ENCODE peak calls at places on chromosomes 2 and 18, in nine cellular contexts. M, Q, S, E, G, C, Y, L and A are unnamed samples.

GRCh38 chr2:25981596-25982272 is 563 bp downstream of the KIF3C start:
- DNase-seq in Q (peak), C (peak), S (peak), E (no peak), M (no peak), Y (no peak), G (peak), L (no peak), A (no peak)

GRCh38 chr2:239155806-239156480 is 244.9 kb downstream of the HDAC4 start:
- DNase-seq in L (no peak), Q (no peak), S (no peak), E (no peak), M (no peak), G (no peak), C (no peak), Y (no peak), A (peak)

GRCh38 chr18:12287131-12287681 is 20.8 kb upstream of the TUBB6 start:
- DNase-seq in E (no peak), M (no peak), Q (no peak), S (no peak), L (no peak), C (no peak), Y (no peak), G (no peak), A (no peak)

GRCh38 chr18:11577271-11578112 is 31.9 kb upstream of the SLC35G4 start:
- DNase-seq in C (no peak), S (no peak), G (no peak), L (no peak), Q (no peak), M (no peak), Y (no peak), E (no peak), A (no peak)

GRCh38 chr18:9612215-9612830 is 2.0 kb downstream of the PPP4R1 start:
- DNase-seq in S (peak), L (no peak), Q (peak), Y (peak), G (peak), C (peak), E (no peak), M (no peak), A (peak)

GRCh38 chr2:235659767-235660322 is 166.0 kb downstream of the AGAP1 start:
- DNase-seq in M (no peak), C (no peak), S (peak), G (no peak), E (no peak), Y (no peak), L (no peak), Q (peak), A (no peak)

GRCh38 chr2:85930129-85931124 is 41.6 kb upstream of the ST3GAL5 start:
- DNase-seq in L (no peak), C (no peak), S (peak), G (no peak), Q (no peak), M (no peak), Y (no peak), E (no peak), A (no peak)

GRCh38 chr2:96321230-96322103 is 3.6 kb upstream of the ITPRIPL1 start:
- DNase-seq in L (peak), S (no peak), M (no peak), Y (peak), G (peak), Q (peak), E (peak), C (peak), A (peak)

GRCh38 chr18:67715567-67715966 is 199.0 kb upstream of the DSEL start:
- DNase-seq in M (no peak), G (no peak), L (no peak), E (no peak), Y (no peak), S (no peak), Q (no peak), C (no peak), A (no peak)

GRCh38 chr2:119682578-119682977 is 3.6 kb downstream of the TMEM177 start:
- DNase-seq in Y (no peak), E (no peak), C (no peak), Q (no peak), G (no peak), M (no peak), S (no peak), L (no peak), A (no peak)

GRCh38 chr2:43879261-43879660 is 40.5 kb downstream of the ABCG8 start:
- DNase-seq in Q (no peak), G (no peak), S (no peak), L (no peak), C (no peak), M (no peak), Y (no peak), E (no peak), A (no peak)

GRCh38 chr2:227545990-227546389 is 52.7 kb upstream of the SCYGR2 start:
- DNase-seq in M (no peak), E (no peak), G (no peak), Y (no peak), L (no peak), S (no peak), C (no peak), Q (peak), A (peak)

GRCh38 chr2:217710218-217710565 is 292.6 kb downstream of the TNS1 start:
- DNase-seq in G (no peak), E (no peak), M (no peak), C (no peak), L (no peak), Q (no peak), Y (no peak), S (no peak), A (no peak)

GRCh38 chr2:84788027-84788426 is 92.9 kb downstream of the TRABD2A start:
- DNase-seq in L (no peak), S (no peak), E (no peak), Y (no peak), C (no peak), M (no peak), Q (no peak), G (no peak), A (no peak)

GRCh38 chr2:9737053-9737875 is 106.0 kb upstream of the TAF1B start:
- DNase-seq in M (no peak), Y (no peak), C (no peak), Q (peak), E (no peak), G (no peak), S (peak), L (no peak), A (no peak)

GRCh38 chr2:82027901-82028570 is 1723.5 kb upstream of the LRRTM1 start:
- DNase-seq in E (no peak), Y (no peak), Q (no peak), M (no peak), C (no peak), L (no peak), G (peak), S (no peak), A (no peak)

GRCh38 chr2:19300961-19301360 is 57.5 kb downstream of the OSR1 start:
- DNase-seq in C (no peak), Q (no peak), S (peak), G (no peak), M (no peak), Y (no peak), E (no peak), L (no peak), A (no peak)

GRCh38 chr18:79611040-79611681 is 68.4 kb upstream of the CTDP1 start:
- DNase-seq in E (no peak), L (no peak), S (peak), C (no peak), M (no peak), Y (no peak), G (no peak), Q (no peak), A (no peak)

GRCh38 chr18:54416459-54416858 is 58.8 kb downstream of the C18orf54 start:
- DNase-seq in L (no peak), M (no peak), C (no peak), Q (peak), Y (no peak), E (no peak), G (no peak), S (peak), A (no peak)

GRCh38 chr2:37585982-37586621 is 85.3 kb downstream of the CDC42EP3 start:
- DNase-seq in S (peak), Q (peak), C (peak), L (peak), M (peak), Y (peak), G (no peak), E (peak), A (peak)

GRCh38 chr2:222318712-222319575 is 20.1 kb upstream of the PAX3 start:
- DNase-seq in Y (no peak), S (peak), C (no peak), Q (peak), L (peak), M (no peak), G (peak), E (no peak), A (peak)

GRCh38 chr2:20241973-20242726 is 17.2 kb upstream of the SDC1 start:
- DNase-seq in M (no peak), G (no peak), S (no peak), Y (no peak), Q (no peak), L (no peak), E (no peak), C (no peak), A (no peak)

GRCh38 chr2:30590407-30590806 is 143.4 kb downstream of the LCLAT1 start:
- DNase-seq in Y (no peak), Q (no peak), G (peak), M (no peak), C (no peak), E (no peak), S (no peak), L (no peak), A (no peak)

GRCh38 chr18:45686892-45687611 is 36.9 kb upstream of the SLC14A1 start:
- DNase-seq in Y (peak), C (peak), L (peak), G (no peak), S (peak), M (no peak), E (peak), Q (no peak), A (peak)

GRCh38 chr2:230658877-230659652 is 53.6 kb upstream of the CAB39 start:
- DNase-seq in G (no peak), E (no peak), S (no peak), L (peak), M (no peak), Q (no peak), C (no peak), Y (peak), A (no peak)

GRCh38 chr2:215022418-215022817 is 116.0 kb downstream of the ABCA12 start:
- DNase-seq in L (no peak), M (no peak), G (no peak), S (peak), Y (no peak), C (no peak), E (no peak), Q (no peak), A (no peak)

GRCh38 chr2:168766600-168766999 is 35.8 kb upstream of the NOSTRIN start:
- DNase-seq in C (no peak), E (no peak), S (no peak), Q (no peak), Y (no peak), L (no peak), M (no peak), G (no peak), A (no peak)

GRCh38 chr2:60441791-60442190 is 111.7 kb downstream of the BCL11A start:
- DNase-seq in S (no peak), C (no peak), Q (no peak), G (no peak), Y (no peak), M (no peak), E (no peak), L (no peak), A (no peak)

GRCh38 chr2:238497610-238498005 is 70.9 kb downstream of the ASB1 start:
- DNase-seq in G (no peak), E (no peak), S (no peak), C (no peak), Y (no peak), Q (no peak), L (no peak), M (no peak), A (no peak)